ENCODE peak calls at places on chromosomes 5 and 9, in five cellular contexts. M, R, V, D and F are unnamed samples.

GRCh38 chr5:1789838-1790462 is 9.7 kb downstream of the MRPL36 start:
- DNase-seq in M (peak; percentile 68), R (no peak), V (no peak), D (peak; percentile 48), F (peak; percentile 2)

GRCh38 chr9:995776-996175 is 19.3 kb downstream of the DMRT3 start:
- DNase-seq in M (peak; percentile 75), R (no peak), V (no peak), D (no peak), F (no peak)

GRCh38 chr9:104388071-104388470 is 116.0 kb upstream of the OR13F1 start:
- DNase-seq in M (no peak), R (no peak), V (no peak), D (no peak), F (no peak)

GRCh38 chr5:71693828-71694427 is 25.1 kb upstream of the CARTPT start:
- DNase-seq in M (no peak), R (no peak), V (no peak), D (no peak), F (peak; percentile 62)

GRCh38 chr9:13266172-13266571 is 13.3 kb downstream of the MPDZ start:
- DNase-seq in M (peak; percentile 49), R (no peak), V (no peak), D (peak; percentile 21), F (no peak)

GRCh38 chr9:112249277-112249676 is 74.2 kb upstream of the SUSD1 start:
- DNase-seq in M (peak; percentile 19), R (no peak), V (no peak), D (no peak), F (no peak)

GRCh38 chr9:128102861-128103588 is 24.5 kb downstream of the PTGES2 start:
- DNase-seq in M (no peak), R (no peak), V (no peak), D (no peak), F (no peak)

GRCh38 chr5:171648279-171648774 is 137.3 kb upstream of the SMIM23 start:
- DNase-seq in M (no peak), R (no peak), V (no peak), D (no peak), F (no peak)

GRCh38 chr9:20243866-20244647 is 378.2 kb downstream of the MLLT3 start:
- DNase-seq in M (no peak), R (no peak), V (no peak), D (no peak), F (no peak)

GRCh38 chr5:59149271-59149670 is 566.4 kb downstream of the RAB3C start:
- DNase-seq in M (peak; percentile 63), R (no peak), V (no peak), D (no peak), F (no peak)

GRCh38 chr9:83406901-83407300 is 131.3 kb downstream of the FRMD3 start:
- DNase-seq in M (no peak), R (no peak), V (no peak), D (no peak), F (no peak)

GRCh38 chr9:137074657-137075274 is 2.6 kb upstream of the UAP1L1 start:
- DNase-seq in M (no peak), R (no peak), V (no peak), D (no peak), F (no peak)

GRCh38 chr9:5052858-5053257 is 67.8 kb downstream of the JAK2 start:
- DNase-seq in M (no peak), R (no peak), V (no peak), D (no peak), F (no peak)

GRCh38 chr9:95043826-95044225 is 273.7 kb downstream of the FANCC start:
- DNase-seq in M (no peak), R (no peak), V (no peak), D (no peak), F (no peak)